ENCODE peak calls at places on chromosomes 7 and 10, in four cellular contexts. One of them, this sample, is unnamed.

GRCh38 chr10:132851451-132851850 is 65.5 kb upstream of the NKX6-2 start:
- DNase-seq in cardiac muscle cell: no peak
- DNase-seq in stimulated activated naive B cell treated with anti-CD40 and anti-IgM and Interleukin-4, amounts not matched to agents 10 μg/mL and 1 μg/mL and 100 μg/mL, for 72 hours: no peak
- DNase-seq in activated T-cell treated with anti-CD3 and anti-CD28 coated beads for 1 hour: no peak
- DNase-seq in this sample: no peak

GRCh38 chr7:84372155-84372621 is 177.6 kb upstream of the SEMA3A start:
- DNase-seq in cardiac muscle cell: peak
- DNase-seq in stimulated activated naive B cell treated with anti-CD40 and anti-IgM and Interleukin-4, amounts not matched to agents 10 μg/mL and 1 μg/mL and 100 μg/mL, for 72 hours: no peak
- DNase-seq in activated T-cell treated with anti-CD3 and anti-CD28 coated beads for 1 hour: no peak
- DNase-seq in this sample: no peak

GRCh38 chr7:28931565-28931964 is 26.6 kb downstream of the TRIL start:
- DNase-seq in cardiac muscle cell: no peak
- DNase-seq in stimulated activated naive B cell treated with anti-CD40 and anti-IgM and Interleukin-4, amounts not matched to agents 10 μg/mL and 1 μg/mL and 100 μg/mL, for 72 hours: no peak
- DNase-seq in activated T-cell treated with anti-CD3 and anti-CD28 coated beads for 1 hour: no peak
- DNase-seq in this sample: no peak

GRCh38 chr7:85184599-85185354 is 2.1 kb downstream of the SEMA3D start:
- DNase-seq in cardiac muscle cell: peak
- DNase-seq in stimulated activated naive B cell treated with anti-CD40 and anti-IgM and Interleukin-4, amounts not matched to agents 10 μg/mL and 1 μg/mL and 100 μg/mL, for 72 hours: no peak
- DNase-seq in activated T-cell treated with anti-CD3 and anti-CD28 coated beads for 1 hour: no peak
- DNase-seq in this sample: no peak

GRCh38 chr10:72954596-72955569 is at the start of gene PLA2G12B:
- DNase-seq in cardiac muscle cell: no peak
- DNase-seq in stimulated activated naive B cell treated with anti-CD40 and anti-IgM and Interleukin-4, amounts not matched to agents 10 μg/mL and 1 μg/mL and 100 μg/mL, for 72 hours: no peak
- DNase-seq in activated T-cell treated with anti-CD3 and anti-CD28 coated beads for 1 hour: no peak
- DNase-seq in this sample: no peak

GRCh38 chr7:137577184-137577583 is 233.7 kb upstream of the PTN start:
- DNase-seq in cardiac muscle cell: no peak
- DNase-seq in stimulated activated naive B cell treated with anti-CD40 and anti-IgM and Interleukin-4, amounts not matched to agents 10 μg/mL and 1 μg/mL and 100 μg/mL, for 72 hours: no peak
- DNase-seq in activated T-cell treated with anti-CD3 and anti-CD28 coated beads for 1 hour: no peak
- DNase-seq in this sample: no peak

GRCh38 chr7:100830396-100830795 is 3.1 kb upstream of the EPHB4 start:
- DNase-seq in cardiac muscle cell: no peak
- DNase-seq in stimulated activated naive B cell treated with anti-CD40 and anti-IgM and Interleukin-4, amounts not matched to agents 10 μg/mL and 1 μg/mL and 100 μg/mL, for 72 hours: no peak
- DNase-seq in activated T-cell treated with anti-CD3 and anti-CD28 coated beads for 1 hour: no peak
- DNase-seq in this sample: no peak

GRCh38 chr7:22864855-22865606 is 42.4 kb upstream of the TOMM7 start:
- DNase-seq in cardiac muscle cell: no peak
- DNase-seq in stimulated activated naive B cell treated with anti-CD40 and anti-IgM and Interleukin-4, amounts not matched to agents 10 μg/mL and 1 μg/mL and 100 μg/mL, for 72 hours: peak
- DNase-seq in activated T-cell treated with anti-CD3 and anti-CD28 coated beads for 1 hour: no peak
- DNase-seq in this sample: no peak

GRCh38 chr10:89091501-89091900 is 100.9 kb downstream of the FAS start:
- DNase-seq in cardiac muscle cell: peak
- DNase-seq in stimulated activated naive B cell treated with anti-CD40 and anti-IgM and Interleukin-4, amounts not matched to agents 10 μg/mL and 1 μg/mL and 100 μg/mL, for 72 hours: no peak
- DNase-seq in activated T-cell treated with anti-CD3 and anti-CD28 coated beads for 1 hour: no peak
- DNase-seq in this sample: no peak

GRCh38 chr10:124532788-124533187 is 71.2 kb downstream of the LHPP start:
- DNase-seq in cardiac muscle cell: no peak
- DNase-seq in stimulated activated naive B cell treated with anti-CD40 and anti-IgM and Interleukin-4, amounts not matched to agents 10 μg/mL and 1 μg/mL and 100 μg/mL, for 72 hours: no peak
- DNase-seq in activated T-cell treated with anti-CD3 and anti-CD28 coated beads for 1 hour: no peak
- DNase-seq in this sample: no peak

GRCh38 chr7:93051660-93052059 is 66.1 kb downstream of the SAMD9 start:
- DNase-seq in cardiac muscle cell: no peak
- DNase-seq in stimulated activated naive B cell treated with anti-CD40 and anti-IgM and Interleukin-4, amounts not matched to agents 10 μg/mL and 1 μg/mL and 100 μg/mL, for 72 hours: no peak
- DNase-seq in activated T-cell treated with anti-CD3 and anti-CD28 coated beads for 1 hour: no peak
- DNase-seq in this sample: no peak

GRCh38 chr10:31262672-31263071 is 56.3 kb upstream of the ZEB1 start:
- DNase-seq in cardiac muscle cell: peak
- DNase-seq in stimulated activated naive B cell treated with anti-CD40 and anti-IgM and Interleukin-4, amounts not matched to agents 10 μg/mL and 1 μg/mL and 100 μg/mL, for 72 hours: no peak
- DNase-seq in activated T-cell treated with anti-CD3 and anti-CD28 coated beads for 1 hour: no peak
- DNase-seq in this sample: no peak

GRCh38 chr7:112995091-112995824 is 91.4 kb downstream of the GPR85 start:
- DNase-seq in cardiac muscle cell: peak
- DNase-seq in stimulated activated naive B cell treated with anti-CD40 and anti-IgM and Interleukin-4, amounts not matched to agents 10 μg/mL and 1 μg/mL and 100 μg/mL, for 72 hours: no peak
- DNase-seq in activated T-cell treated with anti-CD3 and anti-CD28 coated beads for 1 hour: no peak
- DNase-seq in this sample: no peak

GRCh38 chr10:34710391-34710751 is 104.7 kb downstream of the PARD3 start:
- DNase-seq in cardiac muscle cell: peak
- DNase-seq in stimulated activated naive B cell treated with anti-CD40 and anti-IgM and Interleukin-4, amounts not matched to agents 10 μg/mL and 1 μg/mL and 100 μg/mL, for 72 hours: no peak
- DNase-seq in activated T-cell treated with anti-CD3 and anti-CD28 coated beads for 1 hour: no peak
- DNase-seq in this sample: peak

GRCh38 chr10:42691361-42692120 is 53.2 kb upstream of the ZNF33B start:
- DNase-seq in cardiac muscle cell: no peak
- DNase-seq in stimulated activated naive B cell treated with anti-CD40 and anti-IgM and Interleukin-4, amounts not matched to agents 10 μg/mL and 1 μg/mL and 100 μg/mL, for 72 hours: no peak
- DNase-seq in activated T-cell treated with anti-CD3 and anti-CD28 coated beads for 1 hour: no peak
- DNase-seq in this sample: no peak

GRCh38 chr7:55641811-55642210 is 69.5 kb upstream of the VOPP1 start:
- DNase-seq in cardiac muscle cell: no peak
- DNase-seq in stimulated activated naive B cell treated with anti-CD40 and anti-IgM and Interleukin-4, amounts not matched to agents 10 μg/mL and 1 μg/mL and 100 μg/mL, for 72 hours: no peak
- DNase-seq in activated T-cell treated with anti-CD3 and anti-CD28 coated beads for 1 hour: no peak
- DNase-seq in this sample: no peak

GRCh38 chr10:34723746-34724145 is 91.3 kb downstream of the PARD3 start:
- DNase-seq in cardiac muscle cell: peak
- DNase-seq in stimulated activated naive B cell treated with anti-CD40 and anti-IgM and Interleukin-4, amounts not matched to agents 10 μg/mL and 1 μg/mL and 100 μg/mL, for 72 hours: no peak
- DNase-seq in activated T-cell treated with anti-CD3 and anti-CD28 coated beads for 1 hour: no peak
- DNase-seq in this sample: peak